ENCODE peak calls at places on chromosomes 6 and 20, in eight cellular contexts. J is tibial nerve, X is right lobe of liver, B is lower leg skin, L is heart left ventricle, Y is body of pancreas, G is sigmoid colon, N is A549. P is an unnamed sample.

GRCh38 chr6:98044168-98044567 is 761.2 kb upstream of the MMS22L start:
- DNase-seq in X (no peak), J (no peak), G (no peak), B (no peak), N (no peak), Y (no peak), L (no peak), P (no peak)

GRCh38 chr20:19815553-19815991 is 57.5 kb downstream of the RIN2 start:
- DNase-seq in L (peak), Y (peak), N (peak), X (no peak), J (peak), G (peak), B (no peak), P (peak)

GRCh38 chr6:25971187-25971811 is 8.7 kb downstream of the TRIM38 start:
- DNase-seq in X (no peak), B (peak), N (peak), Y (peak), G (no peak), L (peak), J (no peak), P (peak)

GRCh38 chr20:53961527-53961926 is 108.9 kb downstream of the BCAS1 start:
- DNase-seq in X (no peak), Y (no peak), B (no peak), G (no peak), L (no peak), J (no peak), N (no peak), P (no peak)

GRCh38 chr6:167737205-167737830 is 89.4 kb upstream of the AFDN start:
- DNase-seq in L (no peak), X (no peak), B (no peak), Y (no peak), J (no peak), G (peak), N (no peak), P (no peak)

GRCh38 chr6:69005194-69005593 is 370.1 kb downstream of the ADGRB3 start:
- DNase-seq in J (no peak), G (no peak), X (no peak), L (no peak), B (no peak), Y (no peak), N (peak), P (no peak)

GRCh38 chr6:74757788-74758187 is 448.1 kb downstream of the COL12A1 start:
- DNase-seq in L (no peak), N (no peak), X (no peak), Y (no peak), B (no peak), G (no peak), J (no peak), P (no peak)

GRCh38 chr20:38168791-38169589 is 3.9 kb upstream of the TGM2 start:
- DNase-seq in Y (peak), J (no peak), L (no peak), B (no peak), G (no peak), N (peak), X (peak), P (no peak)

GRCh38 chr6:105179244-105180065 is at the start of gene POPDC3:
- DNase-seq in N (peak), X (no peak), Y (no peak), B (no peak), L (peak), G (no peak), J (no peak), P (no peak)

GRCh38 chr6:136420853-136421252 is 129.4 kb downstream of the MAP7 start:
- DNase-seq in G (no peak), X (no peak), J (no peak), Y (no peak), N (peak), L (no peak), B (no peak), P (no peak)

GRCh38 chr20:13384132-13384531 is 163.1 kb downstream of the ISM1 start:
- DNase-seq in G (no peak), J (no peak), B (no peak), L (no peak), N (no peak), X (no peak), Y (no peak), P (no peak)

GRCh38 chr6:42911171-42912021 is 4.5 kb upstream of the PTCRA start:
- DNase-seq in X (no peak), N (no peak), Y (no peak), G (no peak), J (no peak), L (no peak), B (no peak), P (no peak)

GRCh38 chr20:14951707-14952106 is 614.3 kb upstream of the FLRT3 start:
- DNase-seq in N (peak), L (no peak), G (no peak), B (no peak), Y (no peak), J (no peak), X (no peak), P (no peak)

GRCh38 chr6:15479761-15480160 is 183.1 kb downstream of the DTNBP1 start:
- DNase-seq in X (no peak), G (no peak), B (no peak), Y (no peak), J (no peak), N (no peak), L (peak), P (no peak)

DNA sequence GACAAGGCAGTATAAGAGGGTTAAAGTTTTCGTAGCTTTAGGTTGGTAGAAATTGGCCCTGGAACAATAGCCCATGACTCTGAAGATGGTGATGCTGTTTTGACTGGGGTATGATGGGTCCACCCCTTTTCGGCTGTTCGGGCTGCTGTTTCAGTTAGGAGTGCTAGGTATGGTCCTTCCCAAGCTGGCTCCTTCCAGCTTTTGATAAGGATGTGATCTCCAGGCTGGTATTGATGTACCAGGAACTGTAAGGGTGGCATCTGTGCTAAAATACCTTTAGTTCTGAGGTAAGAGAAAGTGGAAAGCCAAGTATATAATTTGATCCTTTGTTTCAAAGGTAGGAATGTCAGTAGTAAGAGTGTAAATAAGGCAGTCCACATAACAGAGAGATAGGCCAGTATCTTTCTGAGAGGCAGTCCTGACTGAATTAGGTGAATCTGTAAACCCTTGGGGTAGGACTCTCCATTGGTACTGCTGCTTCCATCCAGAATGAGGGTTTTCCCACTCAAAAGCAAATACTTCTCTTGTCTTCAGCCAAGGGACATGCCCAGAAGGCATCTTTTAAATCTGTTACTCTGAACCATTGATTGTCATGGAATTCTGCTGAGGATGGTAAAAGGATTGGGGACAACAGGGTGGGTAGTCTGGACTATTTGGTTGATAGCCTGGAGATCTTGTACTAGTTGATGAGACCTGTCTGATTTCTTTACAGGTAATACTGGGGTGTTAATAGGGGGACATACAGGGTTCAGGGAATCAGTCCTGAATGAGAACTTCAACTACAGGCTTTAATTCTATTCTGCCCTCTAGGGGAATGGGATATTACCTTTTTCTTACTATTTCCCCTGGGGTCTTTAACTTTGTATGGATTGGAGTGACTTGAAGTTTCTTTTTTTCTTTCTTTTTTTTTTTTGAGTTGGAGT is 6.1 kb upstream of the ZNFX1 start:
- DNase-seq in X (no peak), N (no peak), Y (no peak), G (no peak), B (no peak), J (no peak), L (no peak), P (no peak)
- TF ChIP-seq POLR2A in X (no peak), N (no peak), Y (no peak), G (no peak), B (no peak), J (no peak), L (no peak), P (no peak)

GRCh38 chr20:63567382-63568169 is 6.5 kb downstream of the HELZ2 start:
- DNase-seq in G (no peak), L (peak), Y (peak), X (no peak), B (no peak), J (no peak), N (no peak), P (no peak)
- TF ChIP-seq POLR2A in G (no peak), L (no peak), Y (no peak), X (no peak), B (no peak), J (no peak), N (no peak), P (no peak)

GRCh38 chr20:41540459-41540858 is 77.7 kb downstream of the CHD6 start:
- DNase-seq in L (no peak), G (no peak), J (no peak), X (no peak), N (no peak), B (no peak), Y (no peak), P (no peak)

GRCh38 chr20:41534842-41535241 is 83.3 kb downstream of the CHD6 start:
- DNase-seq in N (no peak), X (no peak), Y (no peak), G (no peak), J (no peak), B (no peak), L (no peak), P (no peak)

GRCh38 chr20:41540916-41541315 is 77.3 kb downstream of the CHD6 start:
- DNase-seq in L (no peak), J (no peak), G (no peak), X (no peak), Y (no peak), B (no peak), N (no peak), P (no peak)

GRCh38 chr20:41537865-41538264 is 80.3 kb downstream of the CHD6 start:
- DNase-seq in L (no peak), B (no peak), J (no peak), G (no peak), Y (no peak), X (no peak), N (no peak), P (no peak)

GRCh38 chr20:41538810-41539596 is 79.2 kb downstream of the CHD6 start:
- DNase-seq in B (no peak), Y (no peak), G (no peak), X (no peak), L (no peak), N (no peak), J (no peak), P (no peak)
- TF ChIP-seq POLR2A in B (no peak), Y (no peak), G (no peak), X (no peak), L (no peak), N (no peak), J (no peak), P (no peak)

DNA sequence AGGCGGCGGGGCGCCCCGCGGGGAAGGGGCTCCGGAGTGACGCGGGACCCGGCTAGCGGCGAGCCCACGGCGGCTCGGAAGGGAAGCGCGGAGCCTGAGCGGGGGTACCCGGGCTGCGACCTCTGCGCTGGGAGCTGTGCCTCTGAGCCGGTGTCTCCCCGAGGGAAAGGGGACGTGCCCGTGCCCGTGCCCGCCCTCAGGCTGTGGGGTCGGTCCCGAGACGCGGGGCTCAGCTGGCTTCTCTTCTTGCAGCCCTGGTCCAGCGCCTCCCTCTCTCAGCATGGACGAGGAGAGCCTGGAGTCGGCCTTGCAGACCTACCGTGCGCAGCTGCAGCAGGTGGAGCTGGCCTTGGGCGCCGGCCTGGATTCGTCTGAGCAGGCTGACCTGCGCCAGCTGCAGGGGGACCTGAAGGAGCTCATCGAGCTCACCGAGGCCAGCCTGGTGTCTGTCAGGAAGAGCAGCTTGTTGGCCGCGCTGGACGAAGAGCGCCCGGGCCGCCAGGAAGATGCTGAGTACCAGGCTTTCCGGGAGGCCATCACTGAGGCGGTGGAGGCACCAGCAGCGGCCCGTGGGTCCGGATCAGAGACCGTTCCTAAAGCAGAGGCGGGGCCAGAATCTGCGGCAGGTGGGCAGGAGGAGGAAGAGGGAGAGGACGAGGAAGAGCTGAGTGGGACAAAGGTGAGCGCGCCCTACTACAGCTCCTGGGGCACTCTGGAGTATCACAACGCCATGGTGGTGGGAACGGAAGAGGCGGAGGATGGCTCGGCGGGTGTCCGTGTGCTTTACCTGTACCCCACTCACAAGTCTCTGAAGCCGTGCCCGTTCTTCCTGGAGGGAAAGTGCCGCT is 686 bp downstream of the ZGPAT start:
- DNase-seq in J (no peak), N (no peak), G (peak), B (peak), X (peak), L (no peak), Y (peak), P (no peak)
- TF ChIP-seq POLR2A in J (no peak), N (no peak), G (no peak), B (no peak), X (no peak), L (no peak), Y (no peak), P (no peak)

DNA sequence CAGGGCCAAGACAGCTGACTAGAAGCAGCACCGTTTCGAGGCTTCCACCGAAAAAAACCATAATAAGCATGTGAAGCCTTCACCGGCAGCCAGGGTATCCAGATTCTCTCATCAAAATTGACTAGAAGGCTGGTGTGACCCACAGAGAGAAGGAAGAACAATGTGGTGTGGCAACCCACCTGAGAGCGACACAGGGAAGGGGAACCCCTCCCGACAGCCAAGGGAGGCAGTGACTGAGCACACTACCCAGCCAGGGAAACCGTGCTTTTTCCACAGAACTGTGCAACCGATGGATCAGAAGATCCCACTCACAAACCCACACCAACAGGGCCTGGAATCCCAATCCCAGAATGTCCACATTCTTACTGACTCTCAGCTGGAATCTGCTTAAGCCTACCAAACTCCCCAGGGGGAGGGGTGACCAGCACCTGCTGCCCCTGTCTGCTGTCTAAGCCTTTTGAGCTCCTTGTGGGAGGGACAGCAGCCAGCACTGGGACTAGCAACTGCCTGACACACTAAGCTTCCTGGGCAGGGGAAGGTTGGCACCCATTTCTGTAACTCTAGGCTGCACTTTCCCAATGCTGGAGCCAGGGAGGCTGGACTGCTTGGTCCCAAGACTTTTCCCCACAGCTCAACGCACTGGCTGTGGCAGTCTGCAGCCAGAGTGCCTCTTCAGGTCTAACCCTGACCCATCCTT is 231.9 kb upstream of the FAM83B start:
- DNase-seq in Y (no peak), B (no peak), N (no peak), G (no peak), X (no peak), L (no peak), J (no peak), P (no peak)
- TF ChIP-seq POLR2A in Y (no peak), B (no peak), N (no peak), G (no peak), X (no peak), L (no peak), J (no peak), P (no peak)